ENCODE peak calls at places on chromosomes 7 and 10, in four cellular contexts. X, A, C and W are unnamed samples. For H3K9me1, the result is how much of the 10 kb centered on the place peaks cover.

GRCh38 chr7:47045592-47045991 is 536.3 kb downstream of the TNS3 start:
- DNase-seq in A (peak), X (no peak), C (no peak), W (no peak)

GRCh38 chr7:43766564-43766963 is 8.1 kb downstream of the BLVRA start:
- DNase-seq in A (no peak), C (no peak), X (peak), W (no peak)

GRCh38 chr10:6607187-6607586 is 27.1 kb upstream of the PRKCQ start:
- DNase-seq in X (no peak), A (no peak), C (no peak), W (no peak)

GRCh38 chr7:148918058-148918596 is 34.0 kb upstream of the EZH2 start:
- DNase-seq in X (no peak), C (no peak), A (no peak), W (no peak)

GRCh38 chr10:129055225-129055624 is 411.8 kb upstream of the MGMT start:
- DNase-seq in X (no peak), A (no peak), C (no peak), W (no peak)

GRCh38 chr7:32890553-32891045 is 961 bp downstream of the KBTBD2 start:
- DNase-seq in C (no peak), X (peak), A (peak), W (no peak)

GRCh38 chr7:95544174-95544573 is 52.1 kb downstream of the PDK4 start:
- DNase-seq in A (no peak), X (no peak), C (no peak), W (no peak)

GRCh38 chr7:16822029-16822428 is 17.2 kb upstream of the AGR2 start:
- DNase-seq in C (peak), X (no peak), A (no peak), W (no peak)

GRCh38 chr10:15579605-15580004 is 140.1 kb downstream of the ITGA8 start:
- DNase-seq in A (peak), C (peak), X (no peak), W (no peak)

GRCh38 chr10:60182691-60183090 is 207.0 kb downstream of the ANK3 start:
- DNase-seq in X (no peak), A (peak), C (peak), W (no peak)

GRCh38 chr10:9166770-9167169 is 1112.3 kb downstream of the GATA3 start:
- DNase-seq in C (no peak), A (no peak), X (no peak), W (no peak)

GRCh38 chr7:134483296-134483695 is 24.4 kb upstream of the AKR1B1 start:
- DNase-seq in C (no peak), A (no peak), X (no peak), W (no peak)

GRCh38 chr7:79176859-79177477 is 276.5 kb downstream of the MAGI2 start:
- DNase-seq in X (peak), A (peak), C (peak), W (no peak)

GRCh38 chr7:39248041-39248692 is 270.5 kb downstream of the POU6F2 start:
- DNase-seq in X (no peak), A (no peak), C (no peak), W (no peak)

GRCh38 chr7:101860316-101861222 is 43.1 kb downstream of the CUX1 start:
- DNase-seq in X (no peak), C (no peak), A (no peak), W (no peak)

GRCh38 chr7:123012435-123012834 is 16.9 kb upstream of the TAS2R16 start:
- DNase-seq in A (no peak), X (no peak), C (no peak), W (no peak)

GRCh38 chr7:25519962-25520562 is 291.8 kb upstream of the NPVF start:
- DNase-seq in X (no peak), A (no peak), C (no peak), W (no peak)

GRCh38 chr7:33733865-33734650 is 171.3 kb upstream of the BMPER start:
- DNase-seq in A (no peak), C (peak), X (no peak), W (no peak)

GRCh38 chr10:101215397-101216206 is 13.7 kb downstream of the LBX1 start:
- DNase-seq in X (no peak), A (no peak), C (no peak), W (no peak)

GRCh38 chr7:85167636-85168035 is 19.2 kb downstream of the SEMA3D start:
- DNase-seq in A (no peak), C (peak), X (no peak), W (no peak)

GRCh38 chr10:70130878-70131559 is 1.6 kb downstream of the AIFM2 start:
- DNase-seq in C (no peak), A (peak), X (no peak), W (no peak)

GRCh38 chr10:11594589-11595394 is 16.7 kb downstream of the USP6NL start:
- DNase-seq in C (no peak), A (no peak), X (no peak), W (no peak)

GRCh38 chr7:18429547-18429946 is 66.0 kb upstream of the HDAC9 start:
- DNase-seq in X (no peak), C (peak), A (peak), W (no peak)

GRCh38 chr7:102953421-102953820 is 40.6 kb downstream of the LRRC17 start:
- DNase-seq in C (no peak), X (no peak), A (no peak), W (no peak)

GRCh38 chr7:30053068-30053467 is 24.9 kb downstream of the PLEKHA8 start:
- DNase-seq in X (no peak), A (no peak), C (no peak), W (no peak)

GRCh38 chr7:77651544-77652162 is 44.6 kb upstream of the RSBN1L start:
- DNase-seq in X (peak), A (peak), C (peak), W (no peak)

GRCh38 chr10:36700123-36700522 is 425.3 kb upstream of the ANKRD30A start:
- DNase-seq in C (no peak), X (no peak), A (no peak), W (no peak)

GRCh38 chr7:43938892-43939482 is 12.8 kb downstream of the UBE2D4 start:
- DNase-seq in C (no peak), X (no peak), A (no peak), W (no peak)

GRCh38 chr7:44555350-44555749 is 14.2 kb upstream of the NPC1L1 start:
- DNase-seq in C (no peak), X (no peak), A (no peak), W (no peak)

GRCh38 chr7:114973147-114973546 is 51.3 kb downstream of the MDFIC start:
- DNase-seq in X (no peak), C (no peak), A (peak), W (no peak)

GRCh38 chr7:149865437-149865836 is 8.3 kb upstream of the ATP6V0E2 start:
- DNase-seq in A (peak), C (peak), X (no peak), W (no peak)

GRCh38 chr7:40299097-40299496 is 164.3 kb downstream of the SUGCT start:
- DNase-seq in C (peak), A (peak), X (no peak), W (peak)

GRCh38 chr7:134669845-134670373 is 23.3 kb downstream of the BPGM start:
- DNase-seq in C (peak), X (peak), A (peak), W (peak)

GRCh38 chr10:45532501-45532900 is 140.1 kb downstream of the ZFAND4 start:
- DNase-seq in X (no peak), A (no peak), C (peak), W (no peak)

GRCh38 chr7:44195901-44196300 is 4.9 kb upstream of the YKT6 start:
- DNase-seq in C (no peak), X (no peak), A (peak), W (no peak)

GRCh38 chr7:35253182-35253679 is 669 bp downstream of the TBX20 start:
- DNase-seq in X (no peak), A (no peak), C (no peak), W (no peak)

DNA sequence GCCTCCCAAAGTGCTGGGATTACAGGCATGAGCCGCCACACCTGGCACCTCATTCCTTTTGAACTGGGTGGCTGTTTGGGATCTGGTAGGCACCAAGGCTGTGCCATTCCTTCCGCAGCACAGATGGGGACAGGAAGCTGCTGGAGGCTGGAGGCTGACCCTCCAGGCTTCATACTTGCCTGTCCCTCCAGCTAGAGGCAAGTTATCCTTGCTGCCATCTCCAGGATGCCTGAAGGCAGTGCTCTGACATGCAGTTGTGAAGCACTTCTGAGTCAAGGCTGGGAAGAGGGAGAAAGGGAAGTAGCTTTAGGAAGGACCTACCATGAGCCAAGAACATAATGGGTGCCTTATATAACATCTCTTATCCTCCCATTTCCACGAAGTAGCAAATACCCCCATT is 9.4 kb downstream of the MARVELD1 start:
- DNase-seq in X (no peak), C (no peak), A (no peak), W (no peak)
- H3K9me1 ChIP-seq in X (under half), C (under half), A (under half), W (under half)

GRCh38 chr10:31063839-31064238 is 32.2 kb upstream of the ZNF438 start:
- DNase-seq in C (no peak), A (no peak), X (no peak), W (no peak)

GRCh38 chr10:31061941-31062340 is 30.3 kb upstream of the ZNF438 start:
- DNase-seq in A (no peak), X (no peak), C (no peak), W (no peak)

GRCh38 chr10:31062856-31063255 is 31.2 kb upstream of the ZNF438 start:
- DNase-seq in C (no peak), A (peak), X (no peak), W (no peak)

GRCh38 chr10:31059323-31059722 is 27.7 kb upstream of the ZNF438 start:
- DNase-seq in X (no peak), C (peak), A (no peak), W (no peak)

GRCh38 chr10:31064334-31064733 is 32.7 kb upstream of the ZNF438 start:
- DNase-seq in C (no peak), X (no peak), A (peak), W (no peak)
- H3K9me1 ChIP-seq in C (under half), X (under half), A (under half), W (under half)

GRCh38 chr7:12053561-12053960 is 157.5 kb upstream of the TMEM106B start:
- DNase-seq in X (no peak), A (no peak), C (no peak), W (no peak)

GRCh38 chr7:12056381-12056780 is 154.7 kb upstream of the TMEM106B start:
- DNase-seq in A (peak), X (no peak), C (no peak), W (no peak)

GRCh38 chr7:12056977-12057376 is 154.1 kb upstream of the TMEM106B start:
- DNase-seq in A (no peak), X (no peak), C (no peak), W (no peak)

GRCh38 chr7:12054830-12055229 is 156.3 kb upstream of the TMEM106B start:
- DNase-seq in C (no peak), X (no peak), A (peak), W (no peak)

GRCh38 chr7:12052211-12052610 is 158.9 kb upstream of the TMEM106B start:
- DNase-seq in C (no peak), A (no peak), X (no peak), W (no peak)
- H3K9me1 ChIP-seq in C (under half), A (under half), X (under half), W (under half)

DNA sequence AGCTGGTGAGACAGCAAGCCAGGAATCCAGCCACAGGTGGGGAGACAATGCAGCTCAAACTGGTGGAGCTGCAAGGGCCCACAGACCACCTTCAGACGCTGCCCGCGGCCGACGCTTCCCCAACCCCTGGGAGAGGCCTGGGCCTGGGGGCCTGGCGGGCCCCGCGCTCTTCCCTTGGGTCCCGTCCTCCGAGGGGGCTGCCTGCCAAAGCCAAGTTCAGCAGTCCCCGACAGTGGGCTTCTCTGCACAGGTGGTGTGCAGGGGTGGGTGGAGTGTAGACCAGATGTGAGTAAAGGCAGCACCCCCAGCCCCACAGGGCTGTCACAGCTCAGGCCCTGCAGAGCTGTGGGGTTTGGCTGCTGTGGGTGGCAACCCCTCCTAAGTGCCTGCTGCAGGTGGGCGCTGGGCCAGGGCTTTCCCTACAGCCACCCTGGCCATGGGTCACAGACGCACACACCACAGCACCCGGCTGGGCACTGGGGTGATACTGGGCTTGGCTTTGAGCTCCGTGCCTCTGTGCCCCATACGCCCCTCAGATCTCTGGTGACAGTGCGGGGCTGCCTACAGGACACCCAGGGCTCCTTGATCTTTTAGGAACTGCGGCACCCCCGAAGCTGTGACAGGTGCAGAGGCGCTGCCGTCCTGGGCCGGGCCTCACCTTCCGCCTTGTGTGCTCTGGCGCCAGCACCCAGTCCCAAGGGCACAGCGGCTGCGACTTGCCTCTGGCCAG is 20.5 kb downstream of the BNIP3 start:
- DNase-seq in X (no peak), A (no peak), C (no peak), W (no peak)
- H3K9me1 ChIP-seq in X (under half), A (under half), C (under half), W (under half)

GRCh38 chr7:121447191-121447920 is 51.2 kb upstream of the FAM3C start:
- DNase-seq in X (no peak), C (no peak), A (no peak), W (no peak)
- H3K9me1 ChIP-seq in X (under half), C (under half), A (under half), W (under half)

DNA sequence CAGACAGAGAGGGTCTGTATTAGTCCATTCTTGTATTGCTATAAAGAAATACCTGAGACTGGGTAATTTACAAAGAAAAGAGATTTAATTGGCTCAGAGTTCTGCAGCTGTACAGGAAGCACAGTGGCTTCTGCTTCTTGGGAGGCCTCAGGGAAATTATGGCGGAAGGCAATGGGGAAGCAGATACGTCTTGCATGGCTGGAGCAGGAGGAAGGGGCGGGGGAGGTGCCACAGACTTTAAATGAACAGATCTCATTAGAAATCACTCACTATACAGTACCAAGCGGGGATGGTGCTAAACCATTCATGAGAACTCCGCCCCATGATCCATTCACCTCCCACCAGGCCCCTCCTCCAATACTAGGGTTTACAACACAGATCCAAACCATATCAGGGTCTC is 3.7 kb upstream of the CALU start:
- DNase-seq in A (no peak), C (no peak), X (no peak), W (no peak)
- H3K9me1 ChIP-seq in A (under half), C (under half), X (under half), W (under half)

GRCh38 chr10:124744047-124744687 is at the start of gene FAM53B:
- DNase-seq in C (peak), X (peak), A (peak), W (no peak)
- H3K9me1 ChIP-seq in C (under half), X (under half), A (under half), W (under half)

DNA sequence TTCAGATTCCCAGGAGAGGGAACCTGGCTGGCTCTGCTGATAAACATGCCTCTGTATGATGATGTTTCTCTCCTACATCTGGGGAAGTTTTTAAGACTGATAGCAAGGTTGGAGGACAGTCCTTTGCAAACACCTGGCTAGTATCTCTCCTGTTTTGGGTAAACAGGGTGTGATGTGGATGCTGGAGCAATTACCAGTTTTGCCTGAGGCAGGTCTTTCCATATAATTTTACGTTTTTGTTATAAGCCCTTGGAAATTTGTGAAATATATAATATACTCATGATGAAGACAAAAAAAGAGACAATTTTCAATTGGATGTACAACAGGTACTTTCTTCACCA is 138.6 kb downstream of the ADAM22 start:
- DNase-seq in X (no peak), A (no peak), C (no peak), W (no peak)
- H3K9me1 ChIP-seq in X (under half), A (under half), C (under half), W (under half)

GRCh38 chr7:23619141-23619540 is 22.0 kb downstream of the CCDC126 start:
- DNase-seq in A (no peak), C (no peak), X (no peak), W (no peak)
- H3K9me1 ChIP-seq in A (under half), C (under half), X (under half), W (under half)